ENCODE peak calls at places on chromosomes 2 and 18, in seven cellular contexts. One of them, this sample, is unnamed.

GRCh38 chr18:61782545-61782944 is 110.3 kb downstream of the RNF152 start:
- DNase-seq in fibroblast of lung: no peak
- DNase-seq in keratinocyte: no peak
- DNase-seq in PC-9: no peak
- DNase-seq in hepatocyte: no peak
- DNase-seq in IMR-90: no peak
- DNase-seq in mesendoderm: peak
- DNase-seq in this sample: no peak

GRCh38 chr2:226376516-226377180 is 423.0 kb downstream of the IRS1 start:
- DNase-seq in mesendoderm: no peak
- DNase-seq in PC-9: no peak
- DNase-seq in keratinocyte: no peak
- DNase-seq in hepatocyte: no peak
- DNase-seq in fibroblast of lung: no peak
- DNase-seq in IMR-90: no peak
- DNase-seq in this sample: no peak

GRCh38 chr2:27809761-27810241 is 38.3 kb downstream of the MRPL33 start:
- DNase-seq in fibroblast of lung: peak
- DNase-seq in keratinocyte: peak
- DNase-seq in hepatocyte: no peak
- DNase-seq in mesendoderm: no peak
- DNase-seq in IMR-90: peak
- DNase-seq in PC-9: peak
- DNase-seq in this sample: no peak

GRCh38 chr2:120992791-120993555 is 257.3 kb downstream of the GLI2 start:
- DNase-seq in PC-9: no peak
- DNase-seq in fibroblast of lung: no peak
- DNase-seq in keratinocyte: no peak
- DNase-seq in IMR-90: no peak
- DNase-seq in mesendoderm: no peak
- DNase-seq in hepatocyte: no peak
- DNase-seq in this sample: no peak

GRCh38 chr2:13488965-13489364 is 772.2 kb downstream of the TRIB2 start:
- DNase-seq in mesendoderm: no peak
- DNase-seq in keratinocyte: no peak
- DNase-seq in hepatocyte: no peak
- DNase-seq in PC-9: no peak
- DNase-seq in IMR-90: no peak
- DNase-seq in fibroblast of lung: no peak
- DNase-seq in this sample: no peak

GRCh38 chr2:241018051-241018891 is 19.9 kb downstream of the SNED1 start:
- DNase-seq in mesendoderm: no peak
- DNase-seq in keratinocyte: no peak
- DNase-seq in fibroblast of lung: no peak
- DNase-seq in IMR-90: peak
- DNase-seq in hepatocyte: no peak
- DNase-seq in PC-9: no peak
- DNase-seq in this sample: no peak

GRCh38 chr2:25176541-25177368 is 8.4 kb upstream of the POMC start:
- DNase-seq in keratinocyte: no peak
- DNase-seq in fibroblast of lung: no peak
- DNase-seq in mesendoderm: peak
- DNase-seq in IMR-90: no peak
- DNase-seq in hepatocyte: no peak
- DNase-seq in PC-9: no peak
- DNase-seq in this sample: peak

GRCh38 chr18:6156446-6156845 is 258.3 kb downstream of the L3MBTL4 start:
- DNase-seq in keratinocyte: no peak
- DNase-seq in mesendoderm: no peak
- DNase-seq in PC-9: no peak
- DNase-seq in fibroblast of lung: no peak
- DNase-seq in IMR-90: no peak
- DNase-seq in hepatocyte: no peak
- DNase-seq in this sample: no peak

GRCh38 chr2:212721026-212721451 is 182.4 kb upstream of the ERBB4 start:
- DNase-seq in PC-9: no peak
- DNase-seq in keratinocyte: no peak
- DNase-seq in mesendoderm: no peak
- DNase-seq in hepatocyte: no peak
- DNase-seq in IMR-90: no peak
- DNase-seq in fibroblast of lung: no peak
- DNase-seq in this sample: no peak

GRCh38 chr18:69265661-69266060 is 135.0 kb upstream of the DOK6 start:
- DNase-seq in PC-9: no peak
- DNase-seq in fibroblast of lung: peak
- DNase-seq in mesendoderm: no peak
- DNase-seq in IMR-90: peak
- DNase-seq in keratinocyte: no peak
- DNase-seq in hepatocyte: no peak
- DNase-seq in this sample: no peak

GRCh38 chr2:9692392-9693137 is 61.8 kb upstream of the YWHAQ start:
- DNase-seq in mesendoderm: no peak
- DNase-seq in keratinocyte: no peak
- DNase-seq in PC-9: no peak
- DNase-seq in IMR-90: no peak
- DNase-seq in fibroblast of lung: peak
- DNase-seq in hepatocyte: no peak
- DNase-seq in this sample: peak

GRCh38 chr2:15731889-15732271 is 140.2 kb downstream of the DDX1 start:
- DNase-seq in mesendoderm: no peak
- DNase-seq in keratinocyte: no peak
- DNase-seq in hepatocyte: no peak
- DNase-seq in PC-9: no peak
- DNase-seq in IMR-90: no peak
- DNase-seq in fibroblast of lung: no peak
- DNase-seq in this sample: no peak

GRCh38 chr2:241895732-241896641 is 26.5 kb downstream of the RTP5 start:
- DNase-seq in mesendoderm: peak
- DNase-seq in PC-9: no peak
- DNase-seq in keratinocyte: peak
- DNase-seq in IMR-90: peak
- DNase-seq in hepatocyte: peak
- DNase-seq in fibroblast of lung: peak
- DNase-seq in this sample: no peak

GRCh38 chr2:25587361-25587760 is 86.0 kb downstream of the DTNB start:
- DNase-seq in mesendoderm: no peak
- DNase-seq in PC-9: no peak
- DNase-seq in IMR-90: peak
- DNase-seq in fibroblast of lung: peak
- DNase-seq in keratinocyte: no peak
- DNase-seq in hepatocyte: no peak
- DNase-seq in this sample: no peak

GRCh38 chr2:133579295-133579694 is 11.0 kb upstream of the NCKAP5 start:
- DNase-seq in fibroblast of lung: peak
- DNase-seq in keratinocyte: peak
- DNase-seq in IMR-90: peak
- DNase-seq in mesendoderm: no peak
- DNase-seq in hepatocyte: no peak
- DNase-seq in PC-9: no peak
- DNase-seq in this sample: no peak

GRCh38 chr18:8895987-8896619 is 190.7 kb downstream of the MTCL1 start:
- DNase-seq in hepatocyte: no peak
- DNase-seq in mesendoderm: no peak
- DNase-seq in PC-9: no peak
- DNase-seq in fibroblast of lung: peak
- DNase-seq in keratinocyte: peak
- DNase-seq in IMR-90: peak
- DNase-seq in this sample: no peak

GRCh38 chr2:106868199-106868598 is 17.8 kb downstream of the ST6GAL2 start:
- DNase-seq in fibroblast of lung: no peak
- DNase-seq in IMR-90: no peak
- DNase-seq in PC-9: no peak
- DNase-seq in keratinocyte: no peak
- DNase-seq in mesendoderm: peak
- DNase-seq in hepatocyte: no peak
- DNase-seq in this sample: peak

GRCh38 chr2:89767581-89768435 is 1076.3 kb downstream of the RPIA start:
- DNase-seq in IMR-90: no peak
- DNase-seq in fibroblast of lung: no peak
- DNase-seq in hepatocyte: no peak
- DNase-seq in mesendoderm: no peak
- DNase-seq in keratinocyte: no peak
- DNase-seq in PC-9: no peak
- DNase-seq in this sample: no peak

GRCh38 chr2:134897932-134898331 is 20.7 kb upstream of the CCNT2 start:
- DNase-seq in fibroblast of lung: peak
- DNase-seq in PC-9: no peak
- DNase-seq in hepatocyte: no peak
- DNase-seq in IMR-90: peak
- DNase-seq in mesendoderm: no peak
- DNase-seq in keratinocyte: no peak
- DNase-seq in this sample: no peak

GRCh38 chr2:28009732-28010131 is 119.2 kb downstream of the BABAM2 start:
- DNase-seq in mesendoderm: no peak
- DNase-seq in hepatocyte: peak
- DNase-seq in fibroblast of lung: peak
- DNase-seq in keratinocyte: no peak
- DNase-seq in IMR-90: peak
- DNase-seq in PC-9: no peak
- DNase-seq in this sample: no peak

GRCh38 chr2:241869087-241869961 is at the start of gene RTP5:
- DNase-seq in IMR-90: no peak
- DNase-seq in mesendoderm: no peak
- DNase-seq in fibroblast of lung: no peak
- DNase-seq in PC-9: no peak
- DNase-seq in keratinocyte: no peak
- DNase-seq in hepatocyte: no peak
- DNase-seq in this sample: no peak

DNA sequence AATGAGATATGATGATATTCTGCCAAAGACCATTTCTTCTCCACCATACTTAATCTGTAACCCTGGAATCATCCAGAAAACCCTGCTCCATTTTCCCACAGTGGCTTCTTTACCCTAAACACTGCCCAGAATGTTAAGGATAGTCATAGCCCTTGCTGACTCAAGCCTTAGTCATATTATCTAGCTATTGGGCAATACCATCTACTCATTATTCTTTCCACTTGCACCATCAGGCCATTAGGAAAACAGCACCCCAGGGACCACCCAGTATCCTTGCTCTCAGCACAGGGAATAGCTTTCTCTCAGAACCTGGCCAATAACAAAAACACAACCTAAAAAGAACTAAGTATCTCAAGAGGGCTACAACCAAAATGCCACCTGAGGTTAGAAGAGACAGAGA is 445.7 kb upstream of the SLC14A2 start:
- DNase-seq in hepatocyte: peak
- DNase-seq in fibroblast of lung: peak
- DNase-seq in PC-9: peak
- DNase-seq in IMR-90: peak
- DNase-seq in keratinocyte: no peak
- DNase-seq in mesendoderm: no peak
- DNase-seq in this sample: no peak
- H3K4me2 ChIP-seq in hepatocyte: no peak
- H3K4me2 ChIP-seq in fibroblast of lung: peak
- H3K4me2 ChIP-seq in PC-9: peak
- H3K4me2 ChIP-seq in IMR-90: no peak
- H3K4me2 ChIP-seq in keratinocyte: peak
- H3K4me2 ChIP-seq in mesendoderm: no peak
- H3K4me2 ChIP-seq in this sample: no peak

DNA sequence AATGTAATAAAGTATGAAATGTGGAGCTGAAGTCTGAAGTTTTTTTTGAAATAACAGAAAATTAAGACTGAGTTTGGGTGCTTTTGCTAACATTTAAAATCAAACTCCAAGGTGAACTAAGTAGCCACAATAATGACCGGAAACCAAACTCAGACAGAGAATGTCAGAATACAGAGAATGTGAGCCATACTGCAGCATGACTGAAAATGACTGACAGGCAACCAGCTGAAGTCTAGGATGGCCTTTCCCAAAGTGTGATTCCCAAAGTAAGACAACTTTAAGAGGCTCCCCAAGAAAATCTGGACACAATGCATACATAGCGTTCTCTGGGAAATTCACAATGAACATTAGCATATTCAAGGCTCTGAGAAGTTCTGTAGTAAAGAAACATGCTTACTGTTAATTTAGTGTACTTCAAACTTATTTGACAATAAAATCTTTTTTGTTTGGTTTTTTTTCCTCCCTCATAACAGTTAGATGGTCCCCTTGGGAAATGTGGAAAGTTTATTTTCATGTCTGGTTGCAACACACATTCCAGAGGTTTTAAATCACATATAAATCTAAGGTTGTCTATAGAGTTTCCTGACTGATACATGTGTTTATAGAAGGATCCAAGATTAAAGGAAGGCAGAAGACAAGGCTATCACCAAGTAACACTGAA is 28.6 kb downstream of the PLA2R1 start:
- DNase-seq in hepatocyte: no peak
- DNase-seq in keratinocyte: no peak
- DNase-seq in PC-9: no peak
- DNase-seq in fibroblast of lung: peak
- DNase-seq in mesendoderm: no peak
- DNase-seq in IMR-90: peak
- DNase-seq in this sample: no peak
- H3K4me2 ChIP-seq in hepatocyte: no peak
- H3K4me2 ChIP-seq in keratinocyte: no peak
- H3K4me2 ChIP-seq in PC-9: no peak
- H3K4me2 ChIP-seq in fibroblast of lung: peak
- H3K4me2 ChIP-seq in mesendoderm: no peak
- H3K4me2 ChIP-seq in IMR-90: no peak
- H3K4me2 ChIP-seq in this sample: no peak

GRCh38 chr2:20582600-20583221 is 68.2 kb downstream of the HS1BP3 start:
- DNase-seq in keratinocyte: no peak
- DNase-seq in mesendoderm: no peak
- DNase-seq in IMR-90: no peak
- DNase-seq in PC-9: no peak
- DNase-seq in hepatocyte: no peak
- DNase-seq in fibroblast of lung: no peak
- DNase-seq in this sample: no peak

GRCh38 chr2:20585351-20585709 is 65.6 kb downstream of the HS1BP3 start:
- DNase-seq in mesendoderm: peak
- DNase-seq in keratinocyte: no peak
- DNase-seq in fibroblast of lung: no peak
- DNase-seq in IMR-90: no peak
- DNase-seq in PC-9: no peak
- DNase-seq in hepatocyte: no peak
- DNase-seq in this sample: no peak

GRCh38 chr2:20583425-20583881 is 67.4 kb downstream of the HS1BP3 start:
- DNase-seq in fibroblast of lung: no peak
- DNase-seq in IMR-90: no peak
- DNase-seq in keratinocyte: no peak
- DNase-seq in mesendoderm: no peak
- DNase-seq in PC-9: no peak
- DNase-seq in hepatocyte: no peak
- DNase-seq in this sample: no peak

GRCh38 chr2:20584637-20585321 is 66.1 kb downstream of the HS1BP3 start:
- DNase-seq in hepatocyte: peak
- DNase-seq in IMR-90: peak
- DNase-seq in keratinocyte: no peak
- DNase-seq in mesendoderm: peak
- DNase-seq in fibroblast of lung: peak
- DNase-seq in PC-9: peak
- DNase-seq in this sample: peak

GRCh38 chr2:20584045-20584636 is 66.8 kb downstream of the HS1BP3 start:
- DNase-seq in hepatocyte: no peak
- DNase-seq in mesendoderm: no peak
- DNase-seq in fibroblast of lung: no peak
- DNase-seq in keratinocyte: no peak
- DNase-seq in IMR-90: no peak
- DNase-seq in PC-9: peak
- DNase-seq in this sample: no peak
- H3K4me2 ChIP-seq in hepatocyte: peak
- H3K4me2 ChIP-seq in mesendoderm: no peak
- H3K4me2 ChIP-seq in fibroblast of lung: peak
- H3K4me2 ChIP-seq in keratinocyte: peak
- H3K4me2 ChIP-seq in IMR-90: peak
- H3K4me2 ChIP-seq in PC-9: peak
- H3K4me2 ChIP-seq in this sample: peak

GRCh38 chr2:148914463-148914862 is 39.4 kb downstream of the KIF5C start:
- DNase-seq in IMR-90: no peak
- DNase-seq in hepatocyte: no peak
- DNase-seq in keratinocyte: no peak
- DNase-seq in fibroblast of lung: no peak
- DNase-seq in PC-9: no peak
- DNase-seq in mesendoderm: no peak
- DNase-seq in this sample: no peak
- H3K4me2 ChIP-seq in IMR-90: no peak
- H3K4me2 ChIP-seq in hepatocyte: no peak
- H3K4me2 ChIP-seq in keratinocyte: no peak
- H3K4me2 ChIP-seq in fibroblast of lung: no peak
- H3K4me2 ChIP-seq in PC-9: no peak
- H3K4me2 ChIP-seq in mesendoderm: no peak
- H3K4me2 ChIP-seq in this sample: no peak